ENCODE peak calls at places on chromosomes 12 and 14, in four cellular contexts. One of them, this sample, is unnamed.

GRCh38 chr14:69038449-69039286 is 59.6 kb upstream of the ACTN1 start:
- DNase-seq in heart right ventricle: no peak
- DNase-seq in stimulated activated CD4-positive, alpha-beta T cell treated with anti-CD3 and anti-CD28 coated beads, Interleukin-12 subunit alpha, Interleukin-12 subunit beta, amount 100 ng/mL, for 4 hours: no peak
- DNase-seq in lung: no peak
- DNase-seq in this sample: no peak

GRCh38 chr12:93939641-93940040 is 208.7 kb upstream of the PLXNC1 start:
- DNase-seq in stimulated activated CD4-positive, alpha-beta T cell treated with anti-CD3 and anti-CD28 coated beads, Interleukin-12 subunit alpha, Interleukin-12 subunit beta, amount 100 ng/mL, for 4 hours: no peak
- DNase-seq in heart right ventricle: no peak
- DNase-seq in lung: no peak
- DNase-seq in this sample: no peak

GRCh38 chr12:29155079-29155478 is 6.0 kb downstream of the FAR2 start:
- DNase-seq in stimulated activated CD4-positive, alpha-beta T cell treated with anti-CD3 and anti-CD28 coated beads, Interleukin-12 subunit alpha, Interleukin-12 subunit beta, amount 100 ng/mL, for 4 hours: no peak
- DNase-seq in heart right ventricle: no peak
- DNase-seq in lung: no peak
- DNase-seq in this sample: no peak

GRCh38 chr12:88258396-88258795 is 116.3 kb downstream of the TMTC3 start:
- DNase-seq in lung: no peak
- DNase-seq in heart right ventricle: no peak
- DNase-seq in stimulated activated CD4-positive, alpha-beta T cell treated with anti-CD3 and anti-CD28 coated beads, Interleukin-12 subunit alpha, Interleukin-12 subunit beta, amount 100 ng/mL, for 4 hours: no peak
- DNase-seq in this sample: no peak

GRCh38 chr12:53613821-53614220 is 12.4 kb downstream of the ATF7 start:
- DNase-seq in stimulated activated CD4-positive, alpha-beta T cell treated with anti-CD3 and anti-CD28 coated beads, Interleukin-12 subunit alpha, Interleukin-12 subunit beta, amount 100 ng/mL, for 4 hours: no peak
- DNase-seq in heart right ventricle: no peak
- DNase-seq in lung: no peak
- DNase-seq in this sample: no peak

GRCh38 chr12:102504280-102504679 is 23.9 kb upstream of the IGF1 start:
- DNase-seq in heart right ventricle: no peak
- DNase-seq in stimulated activated CD4-positive, alpha-beta T cell treated with anti-CD3 and anti-CD28 coated beads, Interleukin-12 subunit alpha, Interleukin-12 subunit beta, amount 100 ng/mL, for 4 hours: no peak
- DNase-seq in lung: no peak
- DNase-seq in this sample: no peak

GRCh38 chr12:76028649-76029277 is 2.8 kb downstream of the PHLDA1 start:
- DNase-seq in stimulated activated CD4-positive, alpha-beta T cell treated with anti-CD3 and anti-CD28 coated beads, Interleukin-12 subunit alpha, Interleukin-12 subunit beta, amount 100 ng/mL, for 4 hours: no peak
- DNase-seq in heart right ventricle: no peak
- DNase-seq in lung: no peak
- DNase-seq in this sample: no peak

GRCh38 chr12:13941258-13942249 is 39.8 kb downstream of the GRIN2B start:
- DNase-seq in lung: peak; percentile 52
- DNase-seq in heart right ventricle: no peak
- DNase-seq in stimulated activated CD4-positive, alpha-beta T cell treated with anti-CD3 and anti-CD28 coated beads, Interleukin-12 subunit alpha, Interleukin-12 subunit beta, amount 100 ng/mL, for 4 hours: no peak
- DNase-seq in this sample: peak; percentile 3

GRCh38 chr12:65881348-65881961 is 57.2 kb downstream of the HMGA2 start:
- DNase-seq in stimulated activated CD4-positive, alpha-beta T cell treated with anti-CD3 and anti-CD28 coated beads, Interleukin-12 subunit alpha, Interleukin-12 subunit beta, amount 100 ng/mL, for 4 hours: no peak
- DNase-seq in heart right ventricle: peak; percentile 14
- DNase-seq in lung: no peak
- DNase-seq in this sample: no peak

GRCh38 chr14:48936352-48936751 is 649.8 kb downstream of the RPS29 start:
- DNase-seq in lung: no peak
- DNase-seq in heart right ventricle: no peak
- DNase-seq in stimulated activated CD4-positive, alpha-beta T cell treated with anti-CD3 and anti-CD28 coated beads, Interleukin-12 subunit alpha, Interleukin-12 subunit beta, amount 100 ng/mL, for 4 hours: no peak
- DNase-seq in this sample: no peak

GRCh38 chr12:116426391-116427136 is 132.6 kb upstream of the MAP1LC3B2 start:
- DNase-seq in heart right ventricle: no peak
- DNase-seq in stimulated activated CD4-positive, alpha-beta T cell treated with anti-CD3 and anti-CD28 coated beads, Interleukin-12 subunit alpha, Interleukin-12 subunit beta, amount 100 ng/mL, for 4 hours: no peak
- DNase-seq in lung: peak; percentile 29
- DNase-seq in this sample: no peak

GRCh38 chr12:2332266-2332665 is 279.5 kb downstream of the CACNA1C start:
- DNase-seq in stimulated activated CD4-positive, alpha-beta T cell treated with anti-CD3 and anti-CD28 coated beads, Interleukin-12 subunit alpha, Interleukin-12 subunit beta, amount 100 ng/mL, for 4 hours: no peak
- DNase-seq in heart right ventricle: no peak
- DNase-seq in lung: no peak
- DNase-seq in this sample: no peak

GRCh38 chr12:85805654-85806053 is 30.6 kb downstream of the RASSF9 start:
- DNase-seq in heart right ventricle: no peak
- DNase-seq in lung: no peak
- DNase-seq in stimulated activated CD4-positive, alpha-beta T cell treated with anti-CD3 and anti-CD28 coated beads, Interleukin-12 subunit alpha, Interleukin-12 subunit beta, amount 100 ng/mL, for 4 hours: no peak
- DNase-seq in this sample: no peak

GRCh38 chr12:10182662-10183061 is 3.8 kb downstream of the TMEM52B start:
- DNase-seq in stimulated activated CD4-positive, alpha-beta T cell treated with anti-CD3 and anti-CD28 coated beads, Interleukin-12 subunit alpha, Interleukin-12 subunit beta, amount 100 ng/mL, for 4 hours: no peak
- DNase-seq in heart right ventricle: no peak
- DNase-seq in lung: no peak
- DNase-seq in this sample: no peak

GRCh38 chr12:94795520-94795919 is 145.2 kb upstream of the TMCC3 start:
- DNase-seq in heart right ventricle: no peak
- DNase-seq in lung: no peak
- DNase-seq in stimulated activated CD4-positive, alpha-beta T cell treated with anti-CD3 and anti-CD28 coated beads, Interleukin-12 subunit alpha, Interleukin-12 subunit beta, amount 100 ng/mL, for 4 hours: no peak
- DNase-seq in this sample: no peak

This sample was measured in stimulated activated naive B cell treated with anti-CD40 and anti-IgM and Interleukin-4, amounts not matched to agents 10 μg/mL and 1 μg/mL and 100 μg/mL, for 72 hours.